ENCODE peak calls at places on chromosome 6, in seven cellular contexts. N, D, E, Z, L, B and S are unnamed samples.

GRCh38 chr6:44028767-44029166 is 98.5 kb downstream of the MRPL14 start:
- DNase-seq in N (peak), D (no peak), E (no peak), Z (no peak), L (no peak), B (no peak), S (no peak)

GRCh38 chr6:117317261-117317660 is 51.9 kb downstream of the VGLL2 start:
- DNase-seq in N (no peak), D (no peak), E (no peak), Z (no peak), L (no peak), B (no peak), S (no peak)

GRCh38 chr6:21382821-21383455 is 210.6 kb upstream of the SOX4 start:
- DNase-seq in N (no peak), D (no peak), E (no peak), Z (no peak), L (no peak), B (no peak), S (no peak)

GRCh38 chr6:105793132-105793531 is 293.0 kb upstream of the PRDM1 start:
- DNase-seq in N (peak), D (no peak), E (no peak), Z (no peak), L (no peak), B (no peak), S (no peak)

GRCh38 chr6:139732451-139732850 is 358.0 kb upstream of the CITED2 start:
- DNase-seq in N (no peak), D (no peak), E (no peak), Z (no peak), L (no peak), B (no peak), S (no peak)

GRCh38 chr6:114419175-114419574 is 76.4 kb upstream of the HS3ST5 start:
- DNase-seq in N (no peak), D (no peak), E (no peak), Z (peak), L (no peak), B (no peak), S (peak)

GRCh38 chr6:52209672-52210626 is 23.8 kb downstream of the IL17A start:
- DNase-seq in N (no peak), D (no peak), E (no peak), Z (peak), L (no peak), B (no peak), S (peak)

GRCh38 chr6:35562060-35562459 is 49.4 kb upstream of the TULP1 start:
- DNase-seq in N (no peak), D (peak), E (no peak), Z (no peak), L (no peak), B (no peak), S (no peak)

GRCh38 chr6:3882865-3883264 is 33.7 kb downstream of the FAM50B start:
- DNase-seq in N (no peak), D (no peak), E (no peak), Z (no peak), L (no peak), B (no peak), S (no peak)

GRCh38 chr6:56869346-56869745 is 85.6 kb upstream of the BEND6 start:
- DNase-seq in N (no peak), D (no peak), E (no peak), Z (no peak), L (no peak), B (no peak), S (no peak)

GRCh38 chr6:80545323-80545722 is 438.9 kb downstream of the BCKDHB start:
- DNase-seq in N (no peak), D (no peak), E (no peak), Z (no peak), L (no peak), B (no peak), S (no peak)

GRCh38 chr6:137490506-137490905 is 3.7 kb downstream of the OLIG3 start:
- DNase-seq in N (no peak), D (no peak), E (no peak), Z (no peak), L (no peak), B (no peak), S (no peak)

GRCh38 chr6:12366732-12367131 is 76.6 kb downstream of the EDN1 start:
- DNase-seq in N (no peak), D (no peak), E (no peak), Z (no peak), L (no peak), B (no peak), S (no peak)

GRCh38 chr6:150058231-150058792 is 10.6 kb downstream of the ULBP3 start:
- DNase-seq in N (no peak), D (no peak), E (no peak), Z (no peak), L (no peak), B (no peak), S (no peak)

GRCh38 chr6:11236351-11236750 is 3.9 kb upstream of the NEDD9 start:
- DNase-seq in N (no peak), D (no peak), E (no peak), Z (peak), L (no peak), B (no peak), S (peak)

GRCh38 chr6:71164890-71165289 is 123.7 kb upstream of the OGFRL1 start:
- DNase-seq in N (no peak), D (no peak), E (no peak), Z (no peak), L (no peak), B (no peak), S (no peak)

GRCh38 chr6:139152088-139152891 is 17.4 kb downstream of the HECA start:
- DNase-seq in N (no peak), D (no peak), E (no peak), Z (no peak), L (no peak), B (no peak), S (no peak)

GRCh38 chr6:81791756-81792155 is 39.3 kb upstream of the TENT5A start:
- DNase-seq in N (no peak), D (no peak), E (no peak), Z (no peak), L (no peak), B (no peak), S (no peak)

GRCh38 chr6:151627689-151628444 is 134.1 kb downstream of the CCDC170 start:
- DNase-seq in N (no peak), D (no peak), E (no peak), Z (peak), L (no peak), B (no peak), S (peak)

GRCh38 chr6:2226775-2227174 is 18.6 kb downstream of the GMDS start:
- DNase-seq in N (no peak), D (no peak), E (no peak), Z (no peak), L (no peak), B (no peak), S (no peak)

GRCh38 chr6:154653853-154654252 is 79.4 kb upstream of the SCAF8 start:
- DNase-seq in N (no peak), D (no peak), E (no peak), Z (no peak), L (no peak), B (no peak), S (no peak)

GRCh38 chr6:81682238-81682795 is 70.2 kb downstream of the TENT5A start:
- DNase-seq in N (no peak), D (no peak), E (no peak), Z (no peak), L (no peak), B (no peak), S (no peak)

GRCh38 chr6:1616556-1617463 is 7.1 kb downstream of the FOXC1 start:
- DNase-seq in N (no peak), D (no peak), E (no peak), Z (no peak), L (no peak), B (no peak), S (no peak)

GRCh38 chr6:18226451-18226850 is 37.9 kb downstream of the DEK start:
- DNase-seq in N (no peak), D (no peak), E (no peak), Z (no peak), L (no peak), B (no peak), S (no peak)

GRCh38 chr6:93017626-93018025 is 401.7 kb downstream of the EPHA7 start:
- DNase-seq in N (no peak), D (no peak), E (no peak), Z (no peak), L (no peak), B (no peak), S (no peak)